ENCODE peak calls at places on chromosomes 2 and 18, in ten cellular contexts. One of them, this sample, is unnamed.
A peak's percentile ranks its signal among the peaks of the same experiment; 100 is the strongest.

GRCh38 chr2:203817147-203817546 is 50.4 kb upstream of the CTLA4 start:
- DNase-seq in sigmoid colon: no peak
- DNase-seq in neural progenitor cell: no peak
- DNase-seq in ascending aorta: no peak
- DNase-seq in heart left ventricle: no peak
- DNase-seq in CD8-positive, alpha-beta memory T cell: no peak
- DNase-seq in fibroblast of lung: no peak
- DNase-seq in adrenal gland: no peak
- DNase-seq in small intestine: no peak
- DNase-seq in aorta: no peak
- DNase-seq in this sample: no peak

GRCh38 chr18:73891572-73892421 is 255.8 kb downstream of the FBXO15 start:
- DNase-seq in ascending aorta: no peak
- DNase-seq in small intestine: no peak
- DNase-seq in heart left ventricle: no peak
- DNase-seq in aorta: no peak
- DNase-seq in sigmoid colon: no peak
- DNase-seq in fibroblast of lung: no peak
- DNase-seq in adrenal gland: no peak
- DNase-seq in CD8-positive, alpha-beta memory T cell: no peak
- DNase-seq in neural progenitor cell: peak; percentile 90
- DNase-seq in this sample: peak; percentile 16

GRCh38 chr2:173374634-173375033 is 20.0 kb downstream of the CDCA7 start:
- DNase-seq in CD8-positive, alpha-beta memory T cell: no peak
- DNase-seq in sigmoid colon: no peak
- DNase-seq in aorta: no peak
- DNase-seq in heart left ventricle: no peak
- DNase-seq in small intestine: no peak
- DNase-seq in neural progenitor cell: no peak
- DNase-seq in adrenal gland: no peak
- DNase-seq in fibroblast of lung: no peak
- DNase-seq in ascending aorta: no peak
- DNase-seq in this sample: no peak

GRCh38 chr2:158464426-158465281 is 7.9 kb downstream of the PKP4 start:
- DNase-seq in heart left ventricle: no peak
- DNase-seq in neural progenitor cell: peak; percentile 30
- DNase-seq in aorta: no peak
- DNase-seq in small intestine: no peak
- DNase-seq in sigmoid colon: no peak
- DNase-seq in CD8-positive, alpha-beta memory T cell: peak; percentile 18
- DNase-seq in ascending aorta: no peak
- DNase-seq in adrenal gland: no peak
- DNase-seq in fibroblast of lung: peak; percentile 26
- DNase-seq in this sample: no peak

GRCh38 chr2:181805228-181806038 is 86.1 kb upstream of the ITPRID2 start:
- DNase-seq in adrenal gland: no peak
- DNase-seq in aorta: no peak
- DNase-seq in CD8-positive, alpha-beta memory T cell: no peak
- DNase-seq in fibroblast of lung: peak; percentile 87
- DNase-seq in heart left ventricle: no peak
- DNase-seq in sigmoid colon: no peak
- DNase-seq in small intestine: no peak
- DNase-seq in neural progenitor cell: no peak
- DNase-seq in ascending aorta: no peak
- DNase-seq in this sample: peak; percentile 29

GRCh38 chr18:6776193-6776592 is 46.7 kb downstream of the ARHGAP28 start:
- DNase-seq in fibroblast of lung: peak; percentile 70
- DNase-seq in small intestine: no peak
- DNase-seq in CD8-positive, alpha-beta memory T cell: no peak
- DNase-seq in sigmoid colon: no peak
- DNase-seq in neural progenitor cell: peak; percentile 26
- DNase-seq in adrenal gland: no peak
- DNase-seq in aorta: no peak
- DNase-seq in heart left ventricle: no peak
- DNase-seq in ascending aorta: no peak
- DNase-seq in this sample: no peak

GRCh38 chr2:240997856-240998705 is at the start of gene SNED1:
- DNase-seq in adrenal gland: peak; percentile 83
- DNase-seq in ascending aorta: peak; percentile 93
- DNase-seq in sigmoid colon: peak; percentile 93
- DNase-seq in neural progenitor cell: peak; percentile 95
- DNase-seq in aorta: peak; percentile 95
- DNase-seq in heart left ventricle: peak; percentile 91
- DNase-seq in fibroblast of lung: peak; percentile 78
- DNase-seq in small intestine: peak; percentile 79
- DNase-seq in CD8-positive, alpha-beta memory T cell: peak; percentile 73
- DNase-seq in this sample: peak; percentile 85

GRCh38 chr18:35264409-35264808 is 23.6 kb downstream of the ZNF397 start:
- DNase-seq in heart left ventricle: no peak
- DNase-seq in small intestine: no peak
- DNase-seq in sigmoid colon: no peak
- DNase-seq in CD8-positive, alpha-beta memory T cell: no peak
- DNase-seq in neural progenitor cell: no peak
- DNase-seq in fibroblast of lung: no peak
- DNase-seq in adrenal gland: no peak
- DNase-seq in aorta: no peak
- DNase-seq in ascending aorta: no peak
- DNase-seq in this sample: no peak

GRCh38 chr18:3262234-3263171 is 570 bp downstream of the MYL12B start:
- DNase-seq in small intestine: no peak
- DNase-seq in CD8-positive, alpha-beta memory T cell: peak; percentile 52
- DNase-seq in neural progenitor cell: no peak
- DNase-seq in aorta: no peak
- DNase-seq in ascending aorta: no peak
- DNase-seq in heart left ventricle: no peak
- DNase-seq in fibroblast of lung: peak; percentile 50
- DNase-seq in adrenal gland: no peak
- DNase-seq in sigmoid colon: no peak
- DNase-seq in this sample: no peak

GRCh38 chr2:45585267-45585861 is 25.7 kb downstream of the SRBD1 start:
- DNase-seq in heart left ventricle: no peak
- DNase-seq in CD8-positive, alpha-beta memory T cell: peak; percentile 17
- DNase-seq in adrenal gland: peak; percentile 40
- DNase-seq in sigmoid colon: no peak
- DNase-seq in ascending aorta: no peak
- DNase-seq in small intestine: peak; percentile 57
- DNase-seq in aorta: no peak
- DNase-seq in neural progenitor cell: peak; percentile 12
- DNase-seq in fibroblast of lung: peak; percentile 37
- DNase-seq in this sample: peak; percentile 66

GRCh38 chr18:74040459-74041332 is 106.9 kb downstream of the FBXO15 start:
- DNase-seq in small intestine: peak; percentile 38
- DNase-seq in CD8-positive, alpha-beta memory T cell: peak; percentile 40
- DNase-seq in adrenal gland: peak; percentile 31
- DNase-seq in ascending aorta: no peak
- DNase-seq in neural progenitor cell: peak; percentile 66
- DNase-seq in sigmoid colon: no peak
- DNase-seq in fibroblast of lung: no peak
- DNase-seq in heart left ventricle: no peak
- DNase-seq in aorta: no peak
- DNase-seq in this sample: peak; percentile 60

GRCh38 chr2:58973831-58974281 is 732.7 kb upstream of the FANCL start:
- DNase-seq in small intestine: no peak
- DNase-seq in sigmoid colon: no peak
- DNase-seq in ascending aorta: no peak
- DNase-seq in adrenal gland: no peak
- DNase-seq in aorta: no peak
- DNase-seq in fibroblast of lung: peak; percentile 25
- DNase-seq in heart left ventricle: no peak
- DNase-seq in neural progenitor cell: peak; percentile 35
- DNase-seq in CD8-positive, alpha-beta memory T cell: no peak
- DNase-seq in this sample: no peak

GRCh38 chr2:176455865-176456291 is 186.6 kb downstream of the MTX2 start:
- DNase-seq in small intestine: no peak
- DNase-seq in fibroblast of lung: peak; percentile 49
- DNase-seq in adrenal gland: no peak
- DNase-seq in neural progenitor cell: peak; percentile 87
- DNase-seq in aorta: peak; percentile 41
- DNase-seq in sigmoid colon: peak; percentile 91
- DNase-seq in ascending aorta: peak; percentile 64
- DNase-seq in heart left ventricle: peak; percentile 68
- DNase-seq in CD8-positive, alpha-beta memory T cell: no peak
- DNase-seq in this sample: peak; percentile 35

GRCh38 chr2:224222320-224222719 is 179.6 kb downstream of the FAM124B start:
- DNase-seq in aorta: no peak
- DNase-seq in fibroblast of lung: peak; percentile 30
- DNase-seq in neural progenitor cell: no peak
- DNase-seq in ascending aorta: no peak
- DNase-seq in small intestine: no peak
- DNase-seq in sigmoid colon: no peak
- DNase-seq in adrenal gland: no peak
- DNase-seq in CD8-positive, alpha-beta memory T cell: no peak
- DNase-seq in heart left ventricle: no peak
- DNase-seq in this sample: peak; percentile 49

GRCh38 chr18:27185025-27185763 is at the start of gene CHST9:
- DNase-seq in fibroblast of lung: no peak
- DNase-seq in ascending aorta: no peak
- DNase-seq in neural progenitor cell: peak; percentile 73
- DNase-seq in aorta: no peak
- DNase-seq in CD8-positive, alpha-beta memory T cell: no peak
- DNase-seq in heart left ventricle: peak; percentile 23
- DNase-seq in small intestine: no peak
- DNase-seq in sigmoid colon: no peak
- DNase-seq in adrenal gland: no peak
- DNase-seq in this sample: no peak

GRCh38 chr18:51017140-51017874 is 12.7 kb upstream of the SMAD4 start:
- DNase-seq in sigmoid colon: no peak
- DNase-seq in adrenal gland: no peak
- DNase-seq in CD8-positive, alpha-beta memory T cell: no peak
- DNase-seq in aorta: no peak
- DNase-seq in neural progenitor cell: peak; percentile 87
- DNase-seq in ascending aorta: no peak
- DNase-seq in small intestine: no peak
- DNase-seq in heart left ventricle: no peak
- DNase-seq in fibroblast of lung: peak; percentile 30
- DNase-seq in this sample: no peak

GRCh38 chr2:12819721-12820120 is 103.0 kb downstream of the TRIB2 start:
- DNase-seq in sigmoid colon: no peak
- DNase-seq in small intestine: peak; percentile 12
- DNase-seq in neural progenitor cell: no peak
- DNase-seq in aorta: no peak
- DNase-seq in ascending aorta: no peak
- DNase-seq in CD8-positive, alpha-beta memory T cell: no peak
- DNase-seq in fibroblast of lung: peak; percentile 84
- DNase-seq in adrenal gland: no peak
- DNase-seq in heart left ventricle: no peak
- DNase-seq in this sample: no peak

GRCh38 chr18:62505669-62506494 is 16.9 kb upstream of the ZCCHC2 start:
- DNase-seq in sigmoid colon: no peak
- DNase-seq in small intestine: peak; percentile 74
- DNase-seq in fibroblast of lung: no peak
- DNase-seq in heart left ventricle: no peak
- DNase-seq in adrenal gland: no peak
- DNase-seq in ascending aorta: no peak
- DNase-seq in aorta: no peak
- DNase-seq in neural progenitor cell: no peak
- DNase-seq in CD8-positive, alpha-beta memory T cell: peak; percentile 33
- DNase-seq in this sample: no peak

GRCh38 chr18:25786778-25787177 is 303.6 kb downstream of the SS18 start:
- DNase-seq in heart left ventricle: no peak
- DNase-seq in sigmoid colon: no peak
- DNase-seq in aorta: no peak
- DNase-seq in small intestine: no peak
- DNase-seq in adrenal gland: peak; percentile 51
- DNase-seq in CD8-positive, alpha-beta memory T cell: no peak
- DNase-seq in neural progenitor cell: no peak
- DNase-seq in ascending aorta: no peak
- DNase-seq in fibroblast of lung: peak; percentile 92
- DNase-seq in this sample: no peak

GRCh38 chr2:235630723-235631122 is 136.9 kb downstream of the AGAP1 start:
- DNase-seq in small intestine: no peak
- DNase-seq in CD8-positive, alpha-beta memory T cell: no peak
- DNase-seq in sigmoid colon: no peak
- DNase-seq in fibroblast of lung: no peak
- DNase-seq in aorta: no peak
- DNase-seq in heart left ventricle: no peak
- DNase-seq in adrenal gland: no peak
- DNase-seq in neural progenitor cell: no peak
- DNase-seq in ascending aorta: no peak
- DNase-seq in this sample: no peak
- H3K36me3 ChIP-seq in small intestine: no peaks in the 10 kb centered on the region
- H3K36me3 ChIP-seq in CD8-positive, alpha-beta memory T cell: no peaks in the 10 kb centered on the region
- H3K36me3 ChIP-seq in sigmoid colon: no peaks in the 10 kb centered on the region
- H3K36me3 ChIP-seq in fibroblast of lung: no peaks in the 10 kb centered on the region
- H3K36me3 ChIP-seq in aorta: no peaks in the 10 kb centered on the region
- H3K36me3 ChIP-seq in heart left ventricle: no peaks in the 10 kb centered on the region
- H3K36me3 ChIP-seq in adrenal gland: no peaks in the 10 kb centered on the region
- H3K36me3 ChIP-seq in neural progenitor cell: no peaks in the 10 kb centered on the region
- H3K36me3 ChIP-seq in ascending aorta: no peaks in the 10 kb centered on the region
- H3K36me3 ChIP-seq in this sample: no peaks in the 10 kb centered on the region

DNA sequence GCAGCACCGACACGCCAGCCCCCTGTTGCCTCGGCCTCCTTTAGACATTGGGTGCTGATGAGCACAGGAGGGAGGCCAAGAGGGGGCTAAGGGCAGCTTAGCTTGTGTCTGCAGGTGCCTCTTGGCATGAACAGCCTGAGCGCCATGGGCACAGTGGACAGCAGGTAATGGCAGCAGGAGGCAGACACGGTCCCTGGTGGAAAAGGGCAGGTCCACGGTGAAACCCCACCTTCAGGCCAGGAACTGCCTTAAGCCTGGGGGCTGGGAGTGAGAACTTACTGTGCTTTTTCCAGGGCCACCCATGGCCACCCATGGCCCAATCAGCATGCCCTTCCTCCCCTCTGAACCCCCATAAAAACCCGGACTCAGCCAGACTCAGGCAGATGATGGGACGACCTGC is 633.4 kb upstream of the TMEFF2 start:
- DNase-seq in aorta: no peak
- DNase-seq in adrenal gland: no peak
- DNase-seq in heart left ventricle: no peak
- DNase-seq in CD8-positive, alpha-beta memory T cell: no peak
- DNase-seq in neural progenitor cell: no peak
- DNase-seq in sigmoid colon: no peak
- DNase-seq in ascending aorta: no peak
- DNase-seq in small intestine: no peak
- DNase-seq in fibroblast of lung: no peak
- DNase-seq in this sample: no peak
- H3K36me3 ChIP-seq in aorta: no peaks in the 10 kb centered on the region
- H3K36me3 ChIP-seq in adrenal gland: no peaks in the 10 kb centered on the region
- H3K36me3 ChIP-seq in heart left ventricle: no peaks in the 10 kb centered on the region
- H3K36me3 ChIP-seq in CD8-positive, alpha-beta memory T cell: no peaks in the 10 kb centered on the region
- H3K36me3 ChIP-seq in neural progenitor cell: no peaks in the 10 kb centered on the region
- H3K36me3 ChIP-seq in sigmoid colon: no peaks in the 10 kb centered on the region
- H3K36me3 ChIP-seq in ascending aorta: no peaks in the 10 kb centered on the region
- H3K36me3 ChIP-seq in small intestine: no peaks in the 10 kb centered on the region
- H3K36me3 ChIP-seq in fibroblast of lung: no peaks in the 10 kb centered on the region
- H3K36me3 ChIP-seq in this sample: no peaks in the 10 kb centered on the region

GRCh38 chr2:47037678-47038077 is 117.4 kb downstream of the STPG4 start:
- DNase-seq in fibroblast of lung: no peak
- DNase-seq in ascending aorta: no peak
- DNase-seq in neural progenitor cell: no peak
- DNase-seq in aorta: no peak
- DNase-seq in adrenal gland: no peak
- DNase-seq in heart left ventricle: no peak
- DNase-seq in CD8-positive, alpha-beta memory T cell: no peak
- DNase-seq in small intestine: no peak
- DNase-seq in sigmoid colon: no peak
- DNase-seq in this sample: no peak
- H3K36me3 ChIP-seq in fibroblast of lung: peaks cover 14% of the 10 kb centered on the region
- H3K36me3 ChIP-seq in ascending aorta: no peaks in the 10 kb centered on the region
- H3K36me3 ChIP-seq in neural progenitor cell: no peaks in the 10 kb centered on the region
- H3K36me3 ChIP-seq in aorta: no peaks in the 10 kb centered on the region
- H3K36me3 ChIP-seq in adrenal gland: no peaks in the 10 kb centered on the region
- H3K36me3 ChIP-seq in heart left ventricle: no peaks in the 10 kb centered on the region
- H3K36me3 ChIP-seq in CD8-positive, alpha-beta memory T cell: peaks cover 6% of the 10 kb centered on the region
- H3K36me3 ChIP-seq in small intestine: peaks cover 18% of the 10 kb centered on the region
- H3K36me3 ChIP-seq in sigmoid colon: no peaks in the 10 kb centered on the region
- H3K36me3 ChIP-seq in this sample: no peaks in the 10 kb centered on the region

GRCh38 chr2:199704358-199705238 is 146.4 kb downstream of the FTCDNL1 start:
- DNase-seq in ascending aorta: no peak
- DNase-seq in neural progenitor cell: peak; percentile 51
- DNase-seq in heart left ventricle: no peak
- DNase-seq in sigmoid colon: no peak
- DNase-seq in adrenal gland: peak; percentile 25
- DNase-seq in CD8-positive, alpha-beta memory T cell: no peak
- DNase-seq in fibroblast of lung: no peak
- DNase-seq in aorta: no peak
- DNase-seq in small intestine: peak; percentile 33
- DNase-seq in this sample: peak; percentile 54
- H3K36me3 ChIP-seq in ascending aorta: no peaks in the 10 kb centered on the region
- H3K36me3 ChIP-seq in neural progenitor cell: no peaks in the 10 kb centered on the region
- H3K36me3 ChIP-seq in heart left ventricle: no peaks in the 10 kb centered on the region
- H3K36me3 ChIP-seq in sigmoid colon: no peaks in the 10 kb centered on the region
- H3K36me3 ChIP-seq in adrenal gland: no peaks in the 10 kb centered on the region
- H3K36me3 ChIP-seq in CD8-positive, alpha-beta memory T cell: no peaks in the 10 kb centered on the region
- H3K36me3 ChIP-seq in fibroblast of lung: no peaks in the 10 kb centered on the region
- H3K36me3 ChIP-seq in aorta: no peaks in the 10 kb centered on the region
- H3K36me3 ChIP-seq in small intestine: no peaks in the 10 kb centered on the region
- H3K36me3 ChIP-seq in this sample: no peaks in the 10 kb centered on the region